ENCODE peak calls at places on chromosomes 7 and 10, in eight cellular contexts. R is naive thymus-derived CD4-positive, alpha-beta T cell; U is neuronal stem cell; C is gastrocnemius medialis; H is suprapubic skin; M is body of pancreas; F is small intestine; Z is prostate gland. O is an unnamed sample. For H3K4me1, the result is how much of the 10 kb centered on the place peaks cover.

GRCh38 chr7:111835066-111835465 is 272.8 kb upstream of the IMMP2L start:
- DNase-seq in R (no peak), U (no peak), C (no peak), H (no peak), M (no peak), F (no peak), Z (no peak), O (peak)

GRCh38 chr10:102523250-102524029 is 19.7 kb downstream of the SUFU start:
- DNase-seq in R (no peak), U (no peak), C (no peak), H (no peak), M (no peak), F (no peak), Z (no peak), O (no peak)

GRCh38 chr7:157682946-157683239 is 346.1 kb downstream of the DNAJB6 start:
- DNase-seq in R (no peak), U (no peak), C (no peak), H (no peak), M (no peak), F (no peak), Z (no peak), O (no peak)

GRCh38 chr7:13874783-13875182 is 114.7 kb downstream of the ETV1 start:
- DNase-seq in R (no peak), U (no peak), C (no peak), H (no peak), M (no peak), F (peak), Z (peak), O (no peak)

GRCh38 chr10:70571636-70572439 is 30.7 kb downstream of the PRF1 start:
- DNase-seq in R (no peak), U (no peak), C (no peak), H (no peak), M (no peak), F (no peak), Z (no peak), O (no peak)

GRCh38 chr7:52749880-52750279 is 285.6 kb upstream of the POM121L12 start:
- DNase-seq in R (no peak), U (no peak), C (no peak), H (no peak), M (no peak), F (no peak), Z (no peak), O (no peak)

GRCh38 chr7:91263359-91264082 is 712 bp upstream of the FZD1 start:
- DNase-seq in R (no peak), U (no peak), C (no peak), H (peak), M (peak), F (peak), Z (peak), O (peak)

GRCh38 chr7:25786958-25787730 is 364.9 kb upstream of the NFE2L3 start:
- DNase-seq in R (no peak), U (no peak), C (no peak), H (no peak), M (no peak), F (no peak), Z (no peak), O (no peak)

GRCh38 chr10:99534939-99535763 is 2.4 kb downstream of the NKX2-3 start:
- DNase-seq in R (no peak), U (no peak), C (no peak), H (no peak), M (no peak), F (no peak), Z (no peak), O (peak)

GRCh38 chr10:1157615-1157933 is 101.4 kb downstream of the WDR37 start:
- DNase-seq in R (no peak), U (no peak), C (no peak), H (no peak), M (no peak), F (no peak), Z (no peak), O (no peak)

GRCh38 chr7:36158321-36158605 is 5.2 kb downstream of the EEPD1 start:
- DNase-seq in R (no peak), U (no peak), C (no peak), H (no peak), M (no peak), F (no peak), Z (no peak), O (no peak)

GRCh38 chr7:139618482-139619366 is 95.2 kb downstream of the CLEC2L start:
- DNase-seq in R (no peak), U (peak), C (no peak), H (no peak), M (peak), F (peak), Z (peak), O (peak)

GRCh38 chr7:47291461-47292051 is 290.4 kb downstream of the TNS3 start:
- DNase-seq in R (no peak), U (no peak), C (peak), H (no peak), M (no peak), F (no peak), Z (no peak), O (no peak)

GRCh38 chr10:13276749-13277394 is 23.0 kb downstream of the PHYH start:
- DNase-seq in R (no peak), U (no peak), C (no peak), H (no peak), M (no peak), F (no peak), Z (no peak), O (peak)

GRCh38 chr7:121083138-121083789 is 94.8 kb downstream of the CPED1 start:
- DNase-seq in R (no peak), U (no peak), C (peak), H (no peak), M (no peak), F (no peak), Z (no peak), O (peak)

GRCh38 chr7:46633816-46634215 is 712.7 kb upstream of the IGFBP3 start:
- DNase-seq in R (no peak), U (no peak), C (no peak), H (no peak), M (no peak), F (no peak), Z (no peak), O (no peak)

GRCh38 chr7:27198871-27199801 is 755 bp downstream of the HOXA13 start:
- DNase-seq in R (no peak), U (no peak), C (no peak), H (peak), M (no peak), F (no peak), Z (peak), O (no peak)

GRCh38 chr10:103598654-103599115 is 105.2 kb downstream of the NEURL1 start:
- DNase-seq in R (no peak), U (peak), C (peak), H (no peak), M (peak), F (peak), Z (peak), O (peak)

GRCh38 chr10:43110318-43111071 is 27.8 kb upstream of the CSGALNACT2 start:
- DNase-seq in R (no peak), U (no peak), C (no peak), H (no peak), M (peak), F (no peak), Z (no peak), O (no peak)

GRCh38 chr10:35425596-35425995 is 89.3 kb downstream of the CCNY start:
- DNase-seq in R (no peak), U (no peak), C (no peak), H (no peak), M (no peak), F (no peak), Z (no peak), O (peak)

GRCh38 chr7:150781961-150782360 is 18.2 kb downstream of the TMEM176B start:
- DNase-seq in R (no peak), U (no peak), C (no peak), H (no peak), M (no peak), F (no peak), Z (no peak), O (no peak)

GRCh38 chr10:31650010-31650409 is 278.6 kb downstream of the ARHGAP12 start:
- DNase-seq in R (no peak), U (no peak), C (peak), H (peak), M (peak), F (no peak), Z (peak), O (no peak)

GRCh38 chr7:38751416-38751815 is 120.2 kb upstream of the AMPH start:
- DNase-seq in R (no peak), U (no peak), C (no peak), H (no peak), M (no peak), F (no peak), Z (no peak), O (no peak)

GRCh38 chr10:34107623-34108516 is 707.2 kb downstream of the PARD3 start:
- DNase-seq in R (no peak), U (no peak), C (no peak), H (no peak), M (no peak), F (peak), Z (no peak), O (no peak)

GRCh38 chr7:20514364-20514763 is 101.1 kb upstream of the ABCB5 start:
- DNase-seq in R (no peak), U (no peak), C (no peak), H (no peak), M (peak), F (peak), Z (peak), O (peak)

GRCh38 chr7:48458701-48459509 is 287.6 kb downstream of the ABCA13 start:
- DNase-seq in R (no peak), U (no peak), C (no peak), H (no peak), M (no peak), F (no peak), Z (no peak), O (no peak)

GRCh38 chr7:117674617-117675016 is 194.8 kb downstream of the CFTR start:
- DNase-seq in R (no peak), U (no peak), C (no peak), H (no peak), M (no peak), F (no peak), Z (no peak), O (peak)

GRCh38 chr7:137304624-137305235 is 38.8 kb downstream of the PTN start:
- DNase-seq in R (no peak), U (no peak), C (no peak), H (no peak), M (no peak), F (no peak), Z (no peak), O (no peak)
- H3K4me1 ChIP-seq in R (under half), U (under half), C (under half), H (under half), M (under half), F (under half), Z (under half), O (under half)

GRCh38 chr10:7696545-7696944 is 6.6 kb upstream of the ITIH2 start:
- DNase-seq in R (no peak), U (no peak), C (no peak), H (no peak), M (peak), F (no peak), Z (no peak), O (no peak)
- H3K4me1 ChIP-seq in R (under half), U (under half), C (under half), H (under half), M (under half), F (under half), Z (under half), O (under half)

GRCh38 chr10:97763947-97764346 is 7.9 kb downstream of the SFRP5 start:
- DNase-seq in R (no peak), U (no peak), C (no peak), H (no peak), M (no peak), F (no peak), Z (no peak), O (no peak)
- H3K4me1 ChIP-seq in R (under half), U (under half), C (under half), H (under half), M (half or more), F (under half), Z (under half), O (under half)

GRCh38 chr7:108222236-108222892 is 92.2 kb upstream of the LAMB4 start:
- DNase-seq in R (no peak), U (no peak), C (no peak), H (no peak), M (no peak), F (no peak), Z (no peak), O (peak)

GRCh38 chr7:108227360-108227749 is 97.2 kb upstream of the LAMB4 start:
- DNase-seq in R (no peak), U (no peak), C (no peak), H (no peak), M (no peak), F (no peak), Z (no peak), O (no peak)

GRCh38 chr7:108226723-108227359 is 96.7 kb upstream of the LAMB4 start:
- DNase-seq in R (no peak), U (no peak), C (no peak), H (no peak), M (no peak), F (no peak), Z (no peak), O (no peak)

GRCh38 chr7:108225531-108226181 is 95.5 kb upstream of the LAMB4 start:
- DNase-seq in R (no peak), U (no peak), C (no peak), H (no peak), M (no peak), F (no peak), Z (no peak), O (no peak)

GRCh38 chr7:108224387-108224786 is 94.2 kb upstream of the LAMB4 start:
- DNase-seq in R (no peak), U (no peak), C (no peak), H (no peak), M (no peak), F (no peak), Z (no peak), O (no peak)
- H3K4me1 ChIP-seq in R (under half), U (under half), C (under half), H (under half), M (under half), F (under half), Z (under half), O (under half)